ENCODE peak calls at places on chromosomes 7 and 10, in seven cellular contexts. One of them, this sample, is unnamed.

GRCh38 chr7:139548302-139549028 is 25.0 kb downstream of the CLEC2L start:
- DNase-seq in neural progenitor cell: no peak
- DNase-seq in small intestine: no peak
- DNase-seq in gastrocnemius medialis: no peak
- DNase-seq in ovary: no peak
- DNase-seq in aorta: no peak
- DNase-seq in Peyer's patch: no peak
- DNase-seq in this sample: no peak

GRCh38 chr7:37056256-37056655 is 332.0 kb upstream of the AOAH start:
- DNase-seq in ovary: no peak
- DNase-seq in aorta: no peak
- DNase-seq in small intestine: no peak
- DNase-seq in neural progenitor cell: peak; percentile 13
- DNase-seq in gastrocnemius medialis: no peak
- DNase-seq in Peyer's patch: no peak
- DNase-seq in this sample: no peak

GRCh38 chr7:2357165-2357564 is 2.5 kb downstream of the EIF3B start:
- DNase-seq in aorta: no peak
- DNase-seq in ovary: no peak
- DNase-seq in neural progenitor cell: no peak
- DNase-seq in small intestine: no peak
- DNase-seq in gastrocnemius medialis: no peak
- DNase-seq in Peyer's patch: no peak
- DNase-seq in this sample: no peak

GRCh38 chr7:155804897-155805825 is 7.1 kb downstream of the SHH start:
- DNase-seq in ovary: no peak
- DNase-seq in Peyer's patch: peak; percentile 64
- DNase-seq in aorta: peak; percentile 44
- DNase-seq in gastrocnemius medialis: no peak
- DNase-seq in small intestine: no peak
- DNase-seq in neural progenitor cell: peak; percentile 93
- DNase-seq in this sample: peak; percentile 44

GRCh38 chr7:100093925-100094486 is 5.2 kb downstream of the COPS6 start:
- DNase-seq in neural progenitor cell: no peak
- DNase-seq in Peyer's patch: no peak
- DNase-seq in aorta: no peak
- DNase-seq in gastrocnemius medialis: no peak
- DNase-seq in ovary: no peak
- DNase-seq in small intestine: no peak
- DNase-seq in this sample: no peak

GRCh38 chr7:142632291-142633134 is 116.8 kb upstream of the PRSS1 start:
- DNase-seq in Peyer's patch: peak; percentile 57
- DNase-seq in neural progenitor cell: peak; percentile 78
- DNase-seq in small intestine: peak; percentile 75
- DNase-seq in aorta: no peak
- DNase-seq in gastrocnemius medialis: peak; percentile 18
- DNase-seq in ovary: peak; percentile 21
- DNase-seq in this sample: no peak

GRCh38 chr10:125201791-125202622 is 41.6 kb upstream of the CTBP2 start:
- DNase-seq in gastrocnemius medialis: no peak
- DNase-seq in aorta: no peak
- DNase-seq in small intestine: no peak
- DNase-seq in ovary: no peak
- DNase-seq in neural progenitor cell: no peak
- DNase-seq in Peyer's patch: no peak
- DNase-seq in this sample: no peak

GRCh38 chr10:10817609-10818008 is 200.1 kb upstream of the CELF2 start:
- DNase-seq in neural progenitor cell: no peak
- DNase-seq in gastrocnemius medialis: no peak
- DNase-seq in small intestine: no peak
- DNase-seq in Peyer's patch: no peak
- DNase-seq in aorta: no peak
- DNase-seq in ovary: no peak
- DNase-seq in this sample: no peak

GRCh38 chr7:131170440-131171105 is 157.1 kb upstream of the MKLN1 start:
- DNase-seq in gastrocnemius medialis: no peak
- DNase-seq in neural progenitor cell: peak; percentile 27
- DNase-seq in Peyer's patch: no peak
- DNase-seq in small intestine: no peak
- DNase-seq in aorta: no peak
- DNase-seq in ovary: no peak
- DNase-seq in this sample: no peak

GRCh38 chr7:66740302-66740979 is at the start of gene RABGEF1:
- DNase-seq in neural progenitor cell: peak; percentile 98
- DNase-seq in Peyer's patch: peak; percentile 100
- DNase-seq in aorta: peak; percentile 99
- DNase-seq in gastrocnemius medialis: peak; percentile 96
- DNase-seq in ovary: peak; percentile 98
- DNase-seq in small intestine: peak; percentile 99
- DNase-seq in this sample: peak; percentile 98

GRCh38 chr10:124627851-124628675 is 116.1 kb downstream of the FAM53B start:
- DNase-seq in aorta: peak; percentile 76
- DNase-seq in gastrocnemius medialis: no peak
- DNase-seq in Peyer's patch: no peak
- DNase-seq in small intestine: peak; percentile 26
- DNase-seq in ovary: no peak
- DNase-seq in neural progenitor cell: no peak
- DNase-seq in this sample: peak; percentile 63

GRCh38 chr7:75716992-75717626 is 21.6 kb downstream of the HIP1 start:
- DNase-seq in ovary: no peak
- DNase-seq in small intestine: no peak
- DNase-seq in gastrocnemius medialis: no peak
- DNase-seq in Peyer's patch: no peak
- DNase-seq in aorta: peak; percentile 42
- DNase-seq in neural progenitor cell: no peak
- DNase-seq in this sample: no peak

GRCh38 chr7:75718390-75719031 is 20.2 kb downstream of the HIP1 start:
- DNase-seq in Peyer's patch: no peak
- DNase-seq in small intestine: peak; percentile 15
- DNase-seq in aorta: peak; percentile 13
- DNase-seq in neural progenitor cell: no peak
- DNase-seq in gastrocnemius medialis: no peak
- DNase-seq in ovary: no peak
- DNase-seq in this sample: no peak

GRCh38 chr7:75721426-75721825 is 17.3 kb downstream of the HIP1 start:
- DNase-seq in gastrocnemius medialis: no peak
- DNase-seq in Peyer's patch: no peak
- DNase-seq in small intestine: no peak
- DNase-seq in neural progenitor cell: no peak
- DNase-seq in aorta: no peak
- DNase-seq in ovary: no peak
- DNase-seq in this sample: no peak

GRCh38 chr7:75722381-75722780 is 16.4 kb downstream of the HIP1 start:
- DNase-seq in small intestine: no peak
- DNase-seq in Peyer's patch: no peak
- DNase-seq in ovary: no peak
- DNase-seq in aorta: peak; percentile 28
- DNase-seq in neural progenitor cell: no peak
- DNase-seq in gastrocnemius medialis: no peak
- DNase-seq in this sample: no peak

GRCh38 chr7:75719626-75720025 is 19.1 kb downstream of the HIP1 start:
- DNase-seq in small intestine: peak; percentile 16
- DNase-seq in neural progenitor cell: no peak
- DNase-seq in Peyer's patch: no peak
- DNase-seq in ovary: no peak
- DNase-seq in aorta: no peak
- DNase-seq in gastrocnemius medialis: no peak
- DNase-seq in this sample: no peak
- H3K27ac ChIP-seq in small intestine: no peak overlapping the region
- H3K27ac ChIP-seq in neural progenitor cell: no peak overlapping the region
- H3K27ac ChIP-seq in Peyer's patch: no peak overlapping the region
- H3K27ac ChIP-seq in ovary: no peak overlapping the region
- H3K27ac ChIP-seq in aorta: no peak overlapping the region
- H3K27ac ChIP-seq in gastrocnemius medialis: no peak overlapping the region
- H3K27ac ChIP-seq in this sample: no peak overlapping the region

DNA sequence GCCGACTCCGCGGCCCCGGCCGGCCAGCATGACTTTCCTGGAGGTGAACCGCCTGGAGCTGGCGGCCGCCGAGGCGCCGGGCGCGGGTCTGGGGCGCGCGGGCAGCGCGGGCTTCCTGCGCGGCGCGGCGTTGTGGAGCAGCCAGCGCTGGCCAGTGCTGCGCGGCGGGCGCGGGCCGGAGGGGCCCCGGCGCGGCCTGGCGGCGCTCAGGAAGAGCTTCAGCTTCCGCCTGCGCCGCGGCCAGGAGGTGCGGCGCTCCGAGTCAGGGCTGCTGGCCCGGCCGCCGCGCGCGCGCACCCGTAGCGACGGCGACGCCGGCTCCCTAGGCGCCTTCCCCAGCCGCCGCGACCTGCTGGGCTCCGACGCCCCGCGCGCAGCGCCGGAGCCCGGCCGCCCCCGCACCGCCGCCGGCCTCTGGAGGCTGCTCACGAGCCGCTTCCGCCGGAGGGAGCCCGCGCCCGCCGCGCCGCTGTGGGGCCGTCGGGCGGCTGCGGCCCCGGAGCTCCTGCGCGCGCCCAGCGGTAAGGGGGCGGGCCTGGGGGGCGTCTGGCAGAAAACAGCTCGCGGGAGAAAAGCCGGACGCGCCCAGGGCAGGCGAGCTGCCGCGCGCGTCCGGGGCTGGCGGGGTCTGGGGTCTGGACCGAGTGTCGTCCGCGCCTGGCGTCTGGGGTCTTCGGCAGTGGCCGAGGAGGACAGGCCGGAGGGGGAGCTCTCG is 29.0 kb downstream of the AGAP3 start:
- DNase-seq in neural progenitor cell: peak; percentile 79
- DNase-seq in aorta: no peak
- DNase-seq in gastrocnemius medialis: no peak
- DNase-seq in Peyer's patch: no peak
- DNase-seq in ovary: no peak
- DNase-seq in small intestine: peak; percentile 27
- DNase-seq in this sample: no peak
- H3K4me3 ChIP-seq in neural progenitor cell: peak overlapping the region; percentile 47
- H3K4me3 ChIP-seq in aorta: peak overlapping the region; percentile 17
- H3K4me3 ChIP-seq in gastrocnemius medialis: no peak overlapping the region
- H3K4me3 ChIP-seq in Peyer's patch: peak overlapping the region; percentile 40
- H3K4me3 ChIP-seq in ovary: no peak overlapping the region
- H3K4me3 ChIP-seq in small intestine: peak overlapping the region; percentile 54
- H3K4me3 ChIP-seq in this sample: peak overlapping the region; percentile 44

GRCh38 chr10:44966816-44967509 is 7.4 kb downstream of the RASSF4 start:
- DNase-seq in aorta: no peak
- DNase-seq in Peyer's patch: no peak
- DNase-seq in neural progenitor cell: no peak
- DNase-seq in ovary: peak; percentile 22
- DNase-seq in small intestine: no peak
- DNase-seq in gastrocnemius medialis: no peak
- DNase-seq in this sample: no peak

GRCh38 chr10:44967596-44967995 is 8.0 kb downstream of the RASSF4 start:
- DNase-seq in aorta: peak; percentile 81
- DNase-seq in Peyer's patch: no peak
- DNase-seq in neural progenitor cell: no peak
- DNase-seq in gastrocnemius medialis: no peak
- DNase-seq in small intestine: no peak
- DNase-seq in ovary: peak; percentile 31
- DNase-seq in this sample: no peak

GRCh38 chr10:44965104-44965503 is 5.5 kb downstream of the RASSF4 start:
- DNase-seq in small intestine: no peak
- DNase-seq in Peyer's patch: no peak
- DNase-seq in aorta: no peak
- DNase-seq in gastrocnemius medialis: no peak
- DNase-seq in ovary: no peak
- DNase-seq in neural progenitor cell: no peak
- DNase-seq in this sample: no peak

GRCh38 chr10:44965651-44966097 is 6.1 kb downstream of the RASSF4 start:
- DNase-seq in aorta: no peak
- DNase-seq in small intestine: no peak
- DNase-seq in neural progenitor cell: no peak
- DNase-seq in ovary: no peak
- DNase-seq in gastrocnemius medialis: peak; percentile 66
- DNase-seq in Peyer's patch: no peak
- DNase-seq in this sample: no peak

DNA sequence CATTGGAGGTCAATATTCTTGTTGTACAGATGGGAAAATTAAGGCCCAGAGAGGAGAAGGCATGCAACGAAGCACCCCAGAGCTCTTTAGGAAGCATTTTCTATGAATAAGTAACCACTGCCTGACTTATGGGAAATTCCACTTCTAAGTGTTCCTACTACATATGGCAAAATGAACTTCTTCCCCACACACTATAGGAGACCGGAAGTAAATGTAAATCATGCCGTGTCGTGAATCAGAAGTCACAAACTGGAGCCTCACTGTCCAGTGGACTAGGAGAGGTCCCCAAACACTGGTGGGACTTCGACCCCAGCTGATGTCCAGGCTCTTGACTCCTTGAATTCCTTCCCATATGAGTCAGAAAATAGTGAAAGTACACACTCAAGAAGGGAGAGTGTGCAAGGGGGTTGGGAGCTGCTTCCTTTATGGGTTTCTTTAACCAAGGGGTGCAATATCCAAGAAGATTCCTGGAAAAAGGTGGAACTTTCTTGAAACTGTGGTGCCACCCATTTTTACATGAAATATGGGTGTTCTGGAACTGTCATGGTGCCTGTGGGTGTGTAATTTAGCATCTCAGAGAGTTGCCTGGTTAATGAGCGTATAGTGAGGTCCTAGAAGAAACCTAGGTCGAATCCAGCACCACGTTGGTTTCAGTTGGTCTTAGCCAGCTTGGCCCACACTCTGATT is 6.7 kb downstream of the RASSF4 start:
- DNase-seq in Peyer's patch: no peak
- DNase-seq in gastrocnemius medialis: no peak
- DNase-seq in aorta: no peak
- DNase-seq in neural progenitor cell: no peak
- DNase-seq in small intestine: peak; percentile 72
- DNase-seq in ovary: peak; percentile 17
- DNase-seq in this sample: no peak
- H3K27ac ChIP-seq in Peyer's patch: no peak overlapping the region
- H3K27ac ChIP-seq in gastrocnemius medialis: peak overlapping the region; percentile 94
- H3K27ac ChIP-seq in aorta: no peak overlapping the region
- H3K27ac ChIP-seq in neural progenitor cell: no peak overlapping the region
- H3K27ac ChIP-seq in small intestine: peak overlapping the region; percentile 24
- H3K27ac ChIP-seq in ovary: no peak overlapping the region
- H3K27ac ChIP-seq in this sample: peak overlapping the region; percentile 96

DNA sequence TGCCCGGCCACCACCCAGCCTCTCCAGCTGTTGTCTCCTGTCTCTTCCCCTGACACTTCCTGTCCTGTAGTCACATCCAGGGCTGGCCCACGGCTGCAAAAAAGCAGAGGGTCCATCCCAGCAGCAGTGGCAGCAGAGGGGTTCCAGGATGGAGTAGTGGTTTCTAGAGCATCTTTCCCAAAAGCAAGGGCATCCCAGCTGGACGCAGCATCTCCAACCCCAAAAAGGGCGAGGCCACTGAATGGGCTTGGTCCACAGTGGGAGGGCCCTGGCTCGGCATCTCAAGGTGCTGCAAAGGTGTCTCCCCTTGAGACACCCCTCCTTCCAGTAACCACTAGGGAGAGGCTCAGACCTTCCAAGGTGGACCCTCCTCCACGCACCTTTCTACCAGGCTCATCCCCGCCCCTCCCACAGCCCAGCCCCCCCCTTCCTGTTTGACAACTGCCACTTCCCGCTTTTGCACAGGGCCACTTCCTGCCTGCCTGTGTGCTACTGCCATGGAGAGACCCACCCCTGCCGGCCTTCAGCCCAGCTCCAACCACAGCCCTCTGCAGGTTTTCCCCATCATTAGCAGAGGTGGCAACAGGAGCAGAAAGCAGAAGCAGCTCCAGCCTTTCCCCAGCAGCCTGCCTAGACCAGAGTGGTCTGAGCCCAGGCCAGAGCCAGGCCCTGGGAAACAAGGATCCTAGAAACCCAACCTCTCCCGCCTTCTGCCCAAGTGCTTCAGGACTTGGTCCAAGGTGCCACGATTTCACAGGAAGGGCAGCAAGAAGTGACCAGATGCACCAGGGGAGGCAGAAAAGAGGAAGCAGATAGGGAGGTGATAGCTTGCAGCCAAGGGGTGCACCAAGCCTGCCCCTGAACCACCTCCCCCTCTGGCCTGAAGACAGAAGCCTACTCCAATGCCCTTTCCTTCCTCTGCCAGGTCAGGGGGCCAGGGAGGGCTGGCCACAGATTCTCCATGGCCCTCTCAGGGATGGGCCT is 8.6 kb downstream of the CAMK2G start:
- DNase-seq in aorta: peak; percentile 78
- DNase-seq in ovary: no peak
- DNase-seq in gastrocnemius medialis: no peak
- DNase-seq in Peyer's patch: peak; percentile 58
- DNase-seq in neural progenitor cell: no peak
- DNase-seq in small intestine: peak; percentile 54
- DNase-seq in this sample: peak; percentile 57
- H3K4me3 ChIP-seq in aorta: no peak overlapping the region
- H3K4me3 ChIP-seq in ovary: no peak overlapping the region
- H3K4me3 ChIP-seq in gastrocnemius medialis: no peak overlapping the region
- H3K4me3 ChIP-seq in Peyer's patch: peak overlapping the region; percentile 24
- H3K4me3 ChIP-seq in neural progenitor cell: no peak overlapping the region
- H3K4me3 ChIP-seq in small intestine: no peak overlapping the region
- H3K4me3 ChIP-seq in this sample: no peak overlapping the region

This sample was measured in left ventricle myocardium inferior.